ENCODE peak calls at places on chromosomes 6 and 20, in eight cellular contexts. N, Q, B, I, R, A, K and C are unnamed samples.
A peak's percentile ranks its signal among the peaks of the same experiment; 100 is the strongest.

GRCh38 chr6:47862731-47863130 is 80.9 kb downstream of the OPN5 start:
- DNase-seq in N (no peak), Q (no peak), B (no peak), I (no peak), R (no peak), A (no peak), K (no peak), C (no peak)

GRCh38 chr20:51211191-51211590 is 188.3 kb upstream of the KCNG1 start:
- DNase-seq in N (peak; percentile 7), Q (no peak), B (no peak), I (no peak), R (no peak), A (no peak), K (no peak), C (no peak)

GRCh38 chr20:11502051-11502450 is 415.6 kb upstream of the BTBD3 start:
- DNase-seq in N (no peak), Q (no peak), B (no peak), I (no peak), R (no peak), A (no peak), K (no peak), C (no peak)

GRCh38 chr6:113209315-113209714 is 647.8 kb upstream of the MARCKS start:
- DNase-seq in N (no peak), Q (no peak), B (no peak), I (no peak), R (no peak), A (no peak), K (no peak), C (no peak)

GRCh38 chr6:26270121-26270861 is 94.7 kb upstream of the BTN3A2 start:
- DNase-seq in N (no peak), Q (no peak), B (no peak), I (no peak), R (no peak), A (no peak), K (no peak), C (no peak)

GRCh38 chr6:166306378-166307081 is 1.7 kb downstream of the PRR18 start:
- DNase-seq in N (no peak), Q (no peak), B (no peak), I (no peak), R (no peak), A (no peak), K (no peak), C (no peak)

GRCh38 chr6:138844203-138844602 is 48.3 kb downstream of the ECT2L start:
- DNase-seq in N (no peak), Q (peak; percentile 1), B (peak; percentile 78), I (no peak), R (peak; percentile 74), A (no peak), K (no peak), C (no peak)

GRCh38 chr20:44110816-44111568 is 76.0 kb downstream of the JPH2 start:
- DNase-seq in N (no peak), Q (no peak), B (no peak), I (no peak), R (no peak), A (peak; percentile 62), K (no peak), C (peak; percentile 84)

GRCh38 chr6:106194949-106195919 is 109.1 kb downstream of the PRDM1 start:
- DNase-seq in N (no peak), Q (no peak), B (no peak), I (no peak), R (no peak), A (no peak), K (no peak), C (no peak)

GRCh38 chr20:34037121-34037520 is 43.4 kb downstream of the RALY start:
- DNase-seq in N (no peak), Q (no peak), B (no peak), I (peak; percentile 16), R (peak; percentile 36), A (no peak), K (no peak), C (no peak)

GRCh38 chr6:44806656-44807055 is 419.1 kb downstream of the CDC5L start:
- DNase-seq in N (no peak), Q (no peak), B (no peak), I (no peak), R (no peak), A (no peak), K (no peak), C (no peak)

GRCh38 chr20:32661820-32662528 is 11.8 kb downstream of the C20orf203 start:
- DNase-seq in N (no peak), Q (no peak), B (no peak), I (no peak), R (no peak), A (no peak), K (no peak), C (no peak)

GRCh38 chr20:44171775-44172571 is 15.0 kb downstream of the JPH2 start:
- DNase-seq in N (no peak), Q (no peak), B (peak; percentile 8), I (no peak), R (no peak), A (no peak), K (no peak), C (no peak)

GRCh38 chr6:137044366-137045220 is at the start of gene IL20RA:
- DNase-seq in N (peak; percentile 48), Q (no peak), B (peak; percentile 33), I (no peak), R (peak; percentile 31), A (no peak), K (no peak), C (no peak)

GRCh38 chr20:19056909-19057308 is 155.5 kb upstream of the SLC24A3 start:
- DNase-seq in N (no peak), Q (no peak), B (no peak), I (no peak), R (no peak), A (no peak), K (peak; percentile 55), C (peak; percentile 49)

GRCh38 chr6:143337201-143337949 is 113.1 kb downstream of the ADAT2 start:
- DNase-seq in N (peak; percentile 90), Q (no peak), B (no peak), I (peak; percentile 13), R (peak; percentile 56), A (no peak), K (no peak), C (no peak)

GRCh38 chr20:45153756-45154155 is 20.9 kb upstream of the PI3 start:
- DNase-seq in N (no peak), Q (no peak), B (no peak), I (no peak), R (no peak), A (no peak), K (no peak), C (no peak)

GRCh38 chr6:24743265-24743943 is 24.4 kb upstream of the C6orf62 start:
- DNase-seq in N (no peak), Q (peak; percentile 90), B (no peak), I (no peak), R (no peak), A (no peak), K (no peak), C (no peak)

GRCh38 chr20:59835448-59836395 is 97.7 kb downstream of the SYCP2 start:
- DNase-seq in N (peak; percentile 65), Q (no peak), B (peak; percentile 47), I (no peak), R (peak; percentile 54), A (no peak), K (peak; percentile 86), C (no peak)

GRCh38 chr6:30411515-30412207 is 66.7 kb downstream of the RPP21 start:
- DNase-seq in N (peak; percentile 88), Q (peak; percentile 4), B (no peak), I (peak; percentile 33), R (peak; percentile 38), A (no peak), K (no peak), C (peak; percentile 64)

GRCh38 chr20:3843490-3843889 is 3.1 kb upstream of the MAVS start:
- DNase-seq in N (no peak), Q (peak; percentile 27), B (no peak), I (no peak), R (no peak), A (no peak), K (no peak), C (no peak)

GRCh38 chr20:48180039-48180438 is 394.8 kb upstream of the SULF2 start:
- DNase-seq in N (no peak), Q (no peak), B (no peak), I (no peak), R (no peak), A (no peak), K (no peak), C (no peak)

GRCh38 chr6:105711216-105711615 is 308.3 kb upstream of the PREP start:
- DNase-seq in N (no peak), Q (no peak), B (no peak), I (no peak), R (no peak), A (no peak), K (no peak), C (no peak)

GRCh38 chr20:53929399-53929798 is 141.0 kb downstream of the BCAS1 start:
- DNase-seq in N (no peak), Q (no peak), B (no peak), I (no peak), R (no peak), A (no peak), K (no peak), C (no peak)
- H3K27ac ChIP-seq in N (no peak overlapping the region), Q (no peak overlapping the region), B (no peak overlapping the region), I (no peak overlapping the region), R (no peak overlapping the region), A (no peak overlapping the region), K (no peak overlapping the region), C (no peak overlapping the region)

DNA sequence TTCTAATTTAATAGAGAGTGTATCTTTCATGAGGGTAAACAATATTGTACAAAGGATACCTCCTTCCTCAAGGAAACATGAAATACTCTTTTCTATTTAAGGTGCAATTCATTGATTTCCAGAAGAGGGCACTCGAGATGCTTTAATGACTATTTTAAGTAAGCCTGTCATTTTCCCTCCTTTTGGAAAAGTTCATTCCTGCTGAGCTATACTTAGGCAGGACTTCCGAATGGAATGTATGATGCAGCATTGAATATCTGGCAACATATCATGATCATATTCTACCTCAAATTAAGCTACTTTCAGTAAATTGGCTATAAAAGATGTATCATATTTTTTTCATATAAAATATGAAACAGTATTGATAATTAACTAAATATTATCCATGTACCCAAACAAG is 5.0 kb downstream of the DST start:
- DNase-seq in N (no peak), Q (peak; percentile 54), B (no peak), I (no peak), R (no peak), A (no peak), K (no peak), C (no peak)
- TF ChIP-seq CTCF in N (peak; percentile 76), Q (peak; percentile 61), B (peak; percentile 77), I (peak; percentile 38), R (peak; percentile 82), A (peak; percentile 43), K (peak; percentile 76), C (peak; percentile 62)

GRCh38 chr6:160430741-160431140 is 82.6 kb downstream of the SLC22A3 start:
- DNase-seq in N (no peak), Q (no peak), B (peak; percentile 70), I (no peak), R (peak; percentile 28), A (no peak), K (peak; percentile 87), C (no peak)
- H3K27ac ChIP-seq in N (no peak overlapping the region), Q (no peak overlapping the region), B (peak overlapping the region; percentile 84), I (no peak overlapping the region), R (peak overlapping the region; percentile 70), A (peak overlapping the region; percentile 74), K (peak overlapping the region; percentile 78), C (peak overlapping the region; percentile 51)

GRCh38 chr6:5995705-5996686 is 10.7 kb downstream of the NRN1 start:
- DNase-seq in N (peak; percentile 94), Q (no peak), B (peak; percentile 65), I (no peak), R (peak; percentile 81), A (no peak), K (peak; percentile 92), C (no peak)
- TF ChIP-seq CTCF in N (peak; percentile 60), Q (peak; percentile 37), B (no peak), I (no peak), R (peak; percentile 42), A (no peak), K (no peak), C (no peak)